ENCODE peak calls at places on chromosomes 12 and 14, in four cellular contexts. Y is right atrium auricular region, B is colonic mucosa, E is endodermal cell. J is an unnamed sample.

GRCh38 chr14:89534896-89535615 is 118.0 kb upstream of the FOXN3 start:
- DNase-seq in E (no peak), B (no peak), Y (no peak), J (no peak)

GRCh38 chr14:86799244-86799647 is 1193.7 kb downstream of the GALC start:
- DNase-seq in Y (no peak), E (no peak), B (no peak), J (no peak)

GRCh38 chr12:103680591-103681065 is 93.6 kb downstream of the STAB2 start:
- DNase-seq in Y (peak), E (no peak), B (peak), J (peak)

GRCh38 chr12:63915105-63915830 is 70.8 kb downstream of the SRGAP1 start:
- DNase-seq in E (no peak), B (no peak), Y (no peak), J (peak)

GRCh38 chr14:89143595-89143994 is 273.4 kb downstream of the FOXN3 start:
- DNase-seq in B (no peak), E (no peak), Y (no peak), J (no peak)

GRCh38 chr12:50862316-50862715 is 19.6 kb downstream of the TMPRSS12 start:
- DNase-seq in B (no peak), E (no peak), Y (no peak), J (no peak)

GRCh38 chr14:99522457-99522891 is 41.3 kb downstream of the CCNK start:
- DNase-seq in Y (no peak), E (peak), B (no peak), J (no peak)

GRCh38 chr14:73180385-73180805 is 44.1 kb downstream of the PSEN1 start:
- DNase-seq in B (no peak), E (no peak), Y (no peak), J (no peak)

GRCh38 chr12:117377758-117378157 is 16.3 kb upstream of the NOS1 start:
- DNase-seq in E (peak), Y (no peak), B (peak), J (no peak)

GRCh38 chr12:75564398-75564797 is 53.0 kb upstream of the KRR1 start:
- DNase-seq in B (no peak), Y (no peak), E (no peak), J (no peak)

DNA sequence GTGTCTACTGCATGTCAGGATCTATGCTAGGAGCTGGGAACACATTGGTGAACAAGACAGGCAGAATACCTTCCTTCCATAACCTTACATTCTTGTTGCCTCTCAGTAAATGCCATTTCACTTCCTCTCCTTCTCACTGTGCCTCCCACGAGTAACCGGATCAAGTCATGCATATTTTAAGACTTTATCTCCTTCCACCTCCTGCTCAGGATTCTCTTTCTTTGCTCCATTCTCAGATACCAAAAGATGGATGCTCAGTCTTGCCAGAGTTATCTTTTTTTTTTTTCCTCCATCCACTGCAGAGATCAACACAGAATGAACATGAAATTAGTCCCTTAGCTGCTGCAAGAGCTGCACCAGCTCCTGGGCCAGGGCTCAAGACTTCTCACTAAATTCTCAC is 20.0 kb upstream of the APPL2 start:
- DNase-seq in B (no peak), Y (no peak), E (no peak), J (no peak)
- H3K27ac ChIP-seq in B (no peak), Y (no peak), E (no peak), J (no peak)

GRCh38 chr12:97005174-97005573 is 98.1 kb downstream of the NEDD1 start:
- DNase-seq in Y (no peak), B (no peak), E (no peak), J (no peak)
- H3K4me3 ChIP-seq in Y (no peak), B (no peak), E (no peak), J (no peak)

DNA sequence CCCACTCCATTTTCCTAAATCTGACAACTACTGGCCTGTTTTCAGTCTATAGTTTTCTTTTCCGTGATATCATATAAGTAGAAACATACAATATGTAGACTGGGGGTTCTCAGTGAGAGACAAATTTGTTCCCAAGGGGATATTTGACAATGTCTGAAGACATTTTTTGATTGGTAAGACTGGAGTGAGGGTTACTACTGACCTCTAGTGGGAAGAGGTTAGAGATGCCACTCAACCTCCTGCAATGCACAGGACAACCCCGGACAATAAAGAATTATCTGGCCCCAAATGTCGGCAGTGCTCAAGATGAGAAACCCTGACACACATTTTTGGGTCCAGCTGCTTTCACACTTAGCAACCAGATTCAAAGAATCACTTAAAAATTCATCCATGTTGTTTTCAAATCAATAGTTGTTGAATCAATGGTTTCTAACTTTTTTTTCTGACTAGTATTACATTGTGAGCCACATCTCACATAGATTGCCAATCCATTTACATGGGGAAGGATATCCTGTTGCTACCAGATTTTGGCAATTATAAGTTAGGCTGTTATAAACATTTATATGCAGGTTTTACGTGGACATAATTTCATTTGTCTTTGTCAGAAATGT is 307.1 kb downstream of the RPL10L start:
- DNase-seq in E (peak), B (no peak), Y (no peak), J (no peak)
- TF ChIP-seq CTCF in E (peak), B (peak), Y (peak), J (peak)

GRCh38 chr12:93184664-93185368 is 192.9 kb upstream of the NUDT4 start:
- DNase-seq in B (no peak), Y (no peak), E (no peak), J (no peak)

GRCh38 chr12:93185369-93185741 is 192.4 kb upstream of the NUDT4 start:
- DNase-seq in E (no peak), Y (no peak), B (no peak), J (no peak)

GRCh38 chr12:93186131-93186530 is 191.6 kb upstream of the NUDT4 start:
- DNase-seq in B (no peak), E (no peak), Y (no peak), J (no peak)

GRCh38 chr12:93186621-93187020 is 191.1 kb upstream of the NUDT4 start:
- DNase-seq in E (no peak), Y (no peak), B (no peak), J (no peak)

DNA sequence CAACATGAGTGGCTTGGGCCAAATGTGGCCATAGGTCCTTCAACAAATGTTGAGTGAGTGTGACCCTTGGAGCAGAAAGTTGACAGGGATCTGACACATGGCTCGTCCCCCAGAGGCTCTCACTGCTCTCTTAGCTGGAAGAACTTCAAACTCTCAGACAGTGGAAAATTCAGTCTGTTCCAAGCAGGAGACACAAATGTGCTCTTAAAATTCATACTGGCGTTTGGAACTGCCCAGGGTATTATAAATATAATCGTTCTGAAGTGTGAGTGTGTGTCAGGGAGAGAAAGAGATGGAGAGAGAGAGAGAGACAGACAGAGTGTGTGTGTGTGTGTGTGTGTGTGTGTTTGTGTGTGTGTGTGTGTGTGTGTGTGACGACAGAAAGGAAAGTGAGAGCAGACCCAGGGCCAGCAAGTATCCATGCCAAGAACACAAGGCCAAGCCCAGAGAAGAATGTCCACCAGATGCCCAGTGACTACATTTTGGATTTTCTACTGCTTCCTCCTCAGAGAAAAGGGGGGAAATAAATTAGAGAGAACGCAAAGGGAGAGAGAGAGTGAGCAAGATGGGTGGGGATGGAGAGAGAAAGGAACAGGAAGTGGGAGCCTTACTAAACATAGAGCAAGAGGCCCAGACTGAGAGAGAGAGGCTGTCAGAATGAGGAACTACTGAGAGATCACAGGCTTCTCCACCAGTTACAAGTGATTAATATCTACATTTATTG is 193.6 kb upstream of the NUDT4 start:
- DNase-seq in Y (no peak), E (no peak), B (no peak), J (no peak)
- H3K27ac ChIP-seq in Y (peak), E (no peak), B (peak), J (no peak)

GRCh38 chr12:121130866-121131373 is 1.8 kb upstream of the P2RX7 start:
- DNase-seq in E (no peak), B (no peak), Y (no peak), J (no peak)

GRCh38 chr12:121127501-121127900 is 5.2 kb upstream of the P2RX7 start:
- DNase-seq in B (no peak), Y (no peak), E (no peak), J (no peak)

GRCh38 chr12:121128908-121129704 is 3.6 kb upstream of the P2RX7 start:
- DNase-seq in Y (peak), B (peak), E (peak), J (peak)

GRCh38 chr12:121131941-121132341 is 735 bp upstream of the P2RX7 start:
- DNase-seq in E (no peak), Y (no peak), B (no peak), J (no peak)

GRCh38 chr12:121129705-121130147 is 3.0 kb upstream of the P2RX7 start:
- DNase-seq in B (no peak), E (no peak), Y (no peak), J (no peak)
- H3K4me3 ChIP-seq in B (no peak), E (no peak), Y (no peak), J (no peak)

GRCh38 chr14:31926652-31927347 is 150.3 kb upstream of the ARHGAP5 start:
- DNase-seq in E (no peak), Y (no peak), B (no peak), J (no peak)

GRCh38 chr14:31927348-31927826 is 149.7 kb upstream of the ARHGAP5 start:
- DNase-seq in E (no peak), B (no peak), Y (no peak), J (no peak)

GRCh38 chr14:31930070-31930469 is 147.0 kb upstream of the ARHGAP5 start:
- DNase-seq in E (no peak), Y (no peak), B (no peak), J (no peak)

GRCh38 chr14:31921741-31922140 is 155.4 kb upstream of the ARHGAP5 start:
- DNase-seq in B (no peak), Y (no peak), E (no peak), J (no peak)

DNA sequence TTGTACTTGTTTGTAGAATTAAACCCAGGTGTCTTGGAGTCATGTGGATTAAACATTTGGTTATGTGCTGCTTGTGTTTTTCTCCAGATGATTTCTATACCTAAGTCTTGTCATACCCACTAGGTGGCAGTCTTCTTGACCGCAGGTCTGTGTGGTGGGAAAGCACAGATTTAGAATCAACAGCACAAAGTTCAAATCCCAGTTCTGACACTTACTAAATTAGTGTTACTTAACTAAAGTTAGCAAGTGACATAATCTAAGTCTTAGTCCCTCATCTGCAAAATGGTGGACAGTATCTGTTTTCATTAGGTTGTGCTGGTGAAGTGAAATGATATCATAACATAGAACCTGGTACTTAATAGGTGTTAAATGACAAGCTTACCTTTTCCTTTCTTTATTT is 151.0 kb upstream of the ARHGAP5 start:
- DNase-seq in B (no peak), E (no peak), Y (no peak), J (no peak)
- TF ChIP-seq CTCF in B (peak), E (peak), Y (peak), J (peak)

GRCh38 chr14:39033371-39033770 is 69.7 kb downstream of the SEC23A start:
- DNase-seq in B (no peak), Y (no peak), E (no peak), J (no peak)
- H3K27ac ChIP-seq in B (no peak), Y (no peak), E (no peak), J (no peak)

DNA sequence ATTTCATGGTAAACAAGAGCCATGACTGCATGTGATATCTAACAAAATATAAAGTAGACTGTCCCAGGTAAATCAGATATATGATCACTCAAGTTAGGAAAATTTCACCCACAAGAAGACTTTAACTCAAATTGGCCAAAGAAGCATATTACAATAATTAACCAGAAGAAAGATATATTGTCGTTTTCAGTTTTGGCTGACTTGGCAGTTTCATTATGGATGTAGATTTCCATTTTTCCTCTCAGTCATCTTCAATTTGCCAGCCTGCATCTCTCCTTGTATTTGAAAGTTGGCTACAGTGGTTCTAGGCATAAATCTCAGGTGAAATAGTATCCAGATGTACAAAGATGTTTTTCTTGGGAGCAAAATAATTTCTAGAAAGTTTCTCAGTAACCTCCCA is 761.6 kb downstream of the LRFN5 start:
- DNase-seq in Y (no peak), E (no peak), B (no peak), J (no peak)
- H3K4me3 ChIP-seq in Y (no peak), E (no peak), B (no peak), J (no peak)

GRCh38 chr12:45273717-45274271 is 57.9 kb downstream of the ANO6 start:
- DNase-seq in Y (peak), E (no peak), B (no peak), J (no peak)

GRCh38 chr12:45269407-45269741 is 53.5 kb downstream of the ANO6 start:
- DNase-seq in B (no peak), Y (no peak), E (no peak), J (no peak)

GRCh38 chr12:45263587-45263986 is 47.7 kb downstream of the ANO6 start:
- DNase-seq in B (no peak), E (peak), Y (no peak), J (no peak)

DNA sequence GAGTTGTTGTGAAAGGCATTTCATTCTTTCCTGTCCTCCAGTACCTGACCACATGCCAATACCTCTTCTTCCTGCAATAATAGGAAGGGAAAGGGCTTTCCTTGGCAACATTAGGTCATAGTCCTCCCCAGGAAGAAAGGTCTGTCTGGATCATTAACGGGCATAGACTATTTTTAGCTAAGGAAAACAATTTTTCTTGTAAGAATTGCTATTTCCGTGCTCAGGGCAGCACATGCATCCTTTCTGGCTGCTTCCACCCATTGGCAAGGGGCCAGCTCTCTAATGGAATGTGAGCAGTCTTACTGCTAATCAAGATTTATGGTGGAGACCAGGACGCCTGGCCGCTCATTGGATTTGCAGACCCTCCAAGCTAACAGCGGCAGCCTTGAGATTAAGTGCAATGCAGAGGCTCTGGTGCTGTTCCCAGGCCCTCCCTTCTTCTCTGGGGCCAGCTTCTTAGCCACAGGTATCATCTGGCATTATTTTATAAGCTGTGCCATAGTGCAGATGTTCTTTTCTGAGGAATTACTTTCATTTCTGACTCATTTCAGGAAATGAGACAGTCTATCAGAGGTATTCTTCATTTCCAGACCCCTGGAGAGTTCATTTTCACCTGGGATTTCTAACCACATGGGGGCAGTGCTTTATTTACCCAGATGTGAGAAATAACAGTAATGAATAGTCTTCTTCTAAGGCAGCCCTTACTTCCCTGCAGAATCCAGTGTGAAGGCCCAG is 52.9 kb downstream of the ANO6 start:
- DNase-seq in B (peak), Y (peak), E (peak), J (peak)
- TF ChIP-seq CTCF in B (no peak), Y (peak), E (peak), J (peak)

DNA sequence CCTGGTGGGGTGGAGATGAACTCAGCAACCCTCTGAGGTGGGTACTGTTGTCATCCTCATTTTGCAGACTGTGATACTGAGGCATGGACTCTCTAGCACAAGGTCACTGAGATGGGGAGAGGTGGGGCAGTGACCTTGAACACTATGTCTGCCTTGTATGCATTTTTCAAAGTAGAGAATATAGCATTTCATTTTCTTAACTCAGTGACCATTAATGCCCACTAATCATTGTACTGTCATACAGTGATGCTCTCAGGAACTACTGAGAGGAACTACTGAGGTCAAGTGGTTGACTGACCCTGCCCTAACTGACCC is 2.1 kb downstream of the L3HYPDH start:
- DNase-seq in B (no peak), Y (no peak), E (no peak), J (no peak)
- H3K27ac ChIP-seq in B (no peak), Y (peak), E (no peak), J (peak)